ENCODE peak calls at places on chromosomes 12 and 14, in five cellular contexts. A, J, M, I and H are unnamed samples.

GRCh38 chr12:29519585-29520182 is 22.2 kb upstream of the OVCH1 start:
- DNase-seq in A (peak), J (peak), M (peak), I (peak), H (peak)

GRCh38 chr14:51552275-51552674 is 99.4 kb upstream of the FRMD6 start:
- DNase-seq in A (peak), J (no peak), M (peak), I (no peak), H (no peak)

GRCh38 chr12:54287316-54288157 is 7.0 kb downstream of the HNRNPA1 start:
- DNase-seq in A (no peak), J (no peak), M (no peak), I (no peak), H (no peak)

GRCh38 chr14:29548948-29549370 is 378.7 kb downstream of the PRKD1 start:
- DNase-seq in A (peak), J (peak), M (peak), I (no peak), H (peak)

GRCh38 chr14:74922752-74923401 is at the start of gene RPS6KL1:
- DNase-seq in A (peak), J (peak), M (peak), I (no peak), H (peak)

GRCh38 chr12:56157201-56158028 is 744 bp upstream of the MYL6 start:
- DNase-seq in A (peak), J (peak), M (peak), I (peak), H (peak)

GRCh38 chr14:82913396-82913795 is 1379.7 kb upstream of the SEL1L start:
- DNase-seq in A (no peak), J (no peak), M (no peak), I (no peak), H (no peak)

GRCh38 chr12:47770086-47770726 is 2.8 kb upstream of the SLC48A1 start:
- DNase-seq in A (no peak), J (no peak), M (no peak), I (no peak), H (no peak)

GRCh38 chr12:117662620-117663395 is 301.4 kb upstream of the NOS1 start:
- DNase-seq in A (no peak), J (no peak), M (no peak), I (no peak), H (no peak)

GRCh38 chr12:60335765-60336164 is 739.9 kb downstream of the SLC16A7 start:
- DNase-seq in A (no peak), J (peak), M (peak), I (no peak), H (peak)

GRCh38 chr12:13187399-13187798 is 9.1 kb upstream of the EMP1 start:
- DNase-seq in A (no peak), J (peak), M (peak), I (no peak), H (peak)

GRCh38 chr12:44788731-44789130 is 87.4 kb downstream of the NELL2 start:
- DNase-seq in A (no peak), J (no peak), M (no peak), I (no peak), H (no peak)

GRCh38 chr12:27616356-27617150 is 79.7 kb upstream of the REP15 start:
- DNase-seq in A (no peak), J (no peak), M (no peak), I (no peak), H (no peak)

GRCh38 chr12:79900199-79900598 is 34.7 kb downstream of the PPP1R12A start:
- DNase-seq in A (no peak), J (no peak), M (no peak), I (no peak), H (no peak)

GRCh38 chr12:93020225-93020997 is 91.3 kb upstream of the EEA1 start:
- DNase-seq in A (no peak), J (no peak), M (no peak), I (no peak), H (no peak)

GRCh38 chr12:68342966-68343365 is 10.8 kb upstream of the MDM1 start:
- DNase-seq in A (no peak), J (no peak), M (no peak), I (peak), H (no peak)

GRCh38 chr12:24754690-24755638 is 193.9 kb downstream of the BCAT1 start:
- DNase-seq in A (no peak), J (peak), M (no peak), I (no peak), H (peak)

GRCh38 chr12:54413284-54414190 is 5.5 kb downstream of the ITGA5 start:
- DNase-seq in A (no peak), J (no peak), M (no peak), I (peak), H (no peak)

GRCh38 chr14:38238332-38238731 is 17.6 kb downstream of the CLEC14A start:
- DNase-seq in A (no peak), J (peak), M (no peak), I (no peak), H (no peak)

GRCh38 chr12:6347367-6348338 is 5.8 kb upstream of the TNFRSF1A start:
- DNase-seq in A (no peak), J (no peak), M (no peak), I (peak), H (no peak)
- H3K27ac ChIP-seq in A (no peak), J (no peak), M (peak), I (no peak), H (no peak)

GRCh38 chr12:18361431-18361830 is 100.1 kb downstream of the PIK3C2G start:
- DNase-seq in A (no peak), J (no peak), M (no peak), I (no peak), H (no peak)
- TF ChIP-seq CTCF in A (no peak), J (peak), M (no peak), I (no peak), H (no peak)

DNA sequence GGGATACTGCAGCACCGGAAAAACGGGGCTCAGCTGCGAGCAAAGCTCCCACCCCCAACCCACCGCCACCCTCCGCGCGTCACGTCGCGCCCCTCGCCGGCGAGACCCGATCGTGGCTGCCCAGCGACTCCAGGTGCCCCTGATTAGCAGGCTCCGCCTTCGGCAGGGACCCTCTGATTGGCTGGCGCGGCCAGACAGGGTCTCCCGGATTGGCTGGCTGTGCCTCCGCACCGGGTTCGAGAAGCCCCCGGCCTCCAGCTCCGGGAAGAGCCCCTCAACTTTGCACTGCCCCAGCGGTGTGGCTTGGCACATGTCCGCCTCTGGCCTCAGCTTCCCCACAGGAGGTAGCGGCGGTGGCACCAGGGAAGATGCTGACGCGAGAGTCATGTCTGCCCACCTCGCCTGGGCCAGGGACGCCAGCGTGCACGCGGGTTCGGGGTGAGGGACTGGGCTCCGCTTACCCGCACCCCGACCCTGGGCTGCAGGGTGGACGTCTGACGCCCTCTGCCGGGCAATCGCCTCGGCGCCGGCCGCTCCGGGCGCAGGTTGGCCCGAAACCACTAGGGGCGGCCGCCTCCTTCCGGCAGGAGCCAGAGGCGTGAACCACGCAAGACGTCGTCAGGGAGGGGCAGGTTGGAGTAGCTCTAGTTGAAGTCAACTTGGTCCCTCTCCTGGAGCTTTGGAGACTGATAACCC is 496 bp upstream of the RHOF start:
- DNase-seq in A (peak), J (peak), M (peak), I (peak), H (peak)
- H3K27ac ChIP-seq in A (no peak), J (peak), M (peak), I (peak), H (peak)

DNA sequence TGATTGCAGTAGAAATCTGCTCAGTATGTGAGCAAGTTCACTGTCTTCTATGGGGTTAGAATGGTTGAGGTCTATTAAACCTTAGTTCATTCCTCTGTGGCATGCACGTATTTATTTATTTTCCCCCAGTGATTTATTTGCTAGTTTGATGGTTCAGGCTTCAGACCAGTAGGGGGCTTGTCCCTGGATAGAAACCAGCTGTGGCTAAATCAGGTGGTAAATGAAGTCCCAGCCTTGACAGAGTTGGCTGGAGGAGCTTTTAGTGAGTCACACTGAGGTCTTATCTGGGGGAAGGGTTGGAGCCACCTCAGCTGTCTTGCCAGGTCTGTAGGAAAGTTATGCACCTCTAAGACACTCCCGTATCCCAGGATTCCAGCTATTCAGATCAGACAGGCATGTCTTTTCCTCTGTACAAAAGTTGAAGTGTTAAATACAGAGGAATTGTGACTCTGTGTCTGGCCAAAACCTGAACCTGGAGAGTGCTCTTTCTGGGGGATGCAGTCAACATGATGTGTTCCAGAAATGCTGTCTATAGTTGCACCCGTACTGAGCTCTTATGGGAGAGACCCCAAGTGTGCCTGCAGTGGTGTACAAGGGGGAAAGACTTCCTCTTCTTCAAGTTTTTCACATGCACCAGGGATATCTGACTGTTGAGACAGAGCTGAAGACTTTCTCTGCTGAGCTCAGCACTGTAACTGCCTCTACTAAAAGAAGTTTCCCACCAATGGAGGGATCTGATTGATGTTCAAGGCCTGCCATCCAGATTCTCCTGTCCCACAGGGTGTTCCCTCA is 1322.1 kb downstream of the TMEM121 start:
- DNase-seq in A (no peak), J (no peak), M (peak), I (peak), H (peak)
- TF ChIP-seq CTCF in A (no peak), J (no peak), M (peak), I (peak), H (no peak)

GRCh38 chr14:81170829-81171195 is 49.9 kb downstream of the GTF2A1 start:
- DNase-seq in A (no peak), J (no peak), M (no peak), I (no peak), H (no peak)
- H3K27ac ChIP-seq in A (no peak), J (no peak), M (no peak), I (peak), H (peak)

DNA sequence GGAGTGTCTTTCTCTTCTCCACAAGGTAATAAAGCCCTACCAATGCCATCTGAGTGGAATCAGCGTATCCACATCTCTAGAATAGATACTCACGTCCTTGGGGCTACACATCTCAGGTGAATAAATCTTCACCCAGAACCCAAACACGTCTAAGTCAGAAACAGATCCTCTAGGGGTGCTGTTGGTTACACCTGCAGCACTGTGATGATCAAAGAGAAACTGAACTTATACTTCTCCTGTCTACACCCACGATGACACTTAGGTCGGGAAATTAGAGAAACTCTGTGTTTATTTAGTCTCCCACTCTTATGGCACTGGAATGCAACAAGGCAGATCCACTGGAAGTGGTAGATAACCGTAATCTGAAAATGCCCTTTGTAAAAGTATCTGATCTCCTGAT is 46.2 kb downstream of the WIF1 start:
- DNase-seq in A (no peak), J (no peak), M (peak), I (no peak), H (peak)
- TF ChIP-seq CTCF in A (peak), J (no peak), M (no peak), I (peak), H (no peak)

GRCh38 chr12:124827588-124828184 is 36.0 kb downstream of the SCARB1 start:
- DNase-seq in A (no peak), J (no peak), M (peak), I (no peak), H (no peak)
- H3K27ac ChIP-seq in A (no peak), J (no peak), M (peak), I (no peak), H (peak)

DNA sequence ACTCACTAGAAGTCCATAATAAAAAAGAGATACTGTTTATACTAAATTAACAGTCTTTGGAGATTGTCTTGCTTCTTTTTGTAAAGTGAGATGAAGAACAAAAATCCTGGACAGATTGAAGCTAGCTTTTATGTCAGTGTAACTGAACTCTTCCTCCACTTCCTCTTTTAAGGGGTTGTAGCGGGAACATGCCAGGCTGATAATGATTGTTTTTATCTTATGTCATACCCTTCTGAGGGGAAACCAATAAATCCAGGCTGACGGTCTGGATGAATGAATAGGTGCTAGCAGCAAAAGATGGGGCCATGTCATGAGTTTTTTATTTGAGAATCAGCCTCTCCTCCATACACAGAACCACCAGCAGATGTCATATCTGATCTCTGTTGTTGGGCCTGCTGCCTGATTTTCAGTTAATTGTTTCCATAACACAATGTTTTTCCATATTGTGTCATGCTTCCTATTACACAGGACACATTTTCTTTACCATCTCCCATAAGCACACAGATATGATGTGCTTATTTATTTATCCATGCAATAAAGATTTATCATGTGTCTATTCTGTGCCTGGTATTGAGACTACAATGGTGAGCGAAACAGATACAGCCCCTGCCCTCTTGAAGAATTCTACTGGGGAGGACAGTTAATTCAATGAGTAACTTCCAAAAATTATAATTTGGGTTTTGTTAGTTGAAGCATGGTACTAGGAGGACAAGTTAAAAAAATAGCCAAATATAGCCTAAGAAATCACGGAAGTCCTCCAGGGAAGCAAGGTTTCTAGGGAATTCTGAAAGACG is 33.5 kb upstream of the CRY1 start:
- DNase-seq in A (no peak), J (no peak), M (peak), I (no peak), H (peak)
- TF ChIP-seq CTCF in A (peak), J (peak), M (peak), I (peak), H (peak)

GRCh38 chr12:48780381-48781025 is 8.4 kb downstream of the ADCY6 start:
- DNase-seq in A (no peak), J (no peak), M (no peak), I (no peak), H (no peak)
- H3K27ac ChIP-seq in A (no peak), J (peak), M (no peak), I (no peak), H (peak)

GRCh38 chr12:15526033-15526432 is 203.7 kb downstream of the PTPRO start:
- DNase-seq in A (no peak), J (no peak), M (peak), I (no peak), H (no peak)
- TF ChIP-seq CTCF in A (no peak), J (no peak), M (no peak), I (no peak), H (no peak)